ENCODE peak calls at places on chromosome 10, in eight cellular contexts. G is A549, E is ovary, L is stomach, A is uterus, C is testis, I is Peyer's patch, Y is gastrocnemius medialis. V is an unnamed sample.

GRCh38 chr10:21552638-21553037 is 18.6 kb downstream of the MLLT10 start:
- DNase-seq in A (no peak), L (no peak), Y (no peak), G (no peak), E (no peak), C (no peak), I (no peak), V (no peak)

GRCh38 chr10:72243822-72244437 is 27.9 kb upstream of the ASCC1 start:
- DNase-seq in Y (peak; percentile 64), G (peak; percentile 96), A (peak; percentile 83), C (peak; percentile 65), L (peak; percentile 58), I (peak; percentile 70), E (peak; percentile 55), V (no peak)

GRCh38 chr10:97701438-97702064 is 12.0 kb upstream of the MARVELD1 start:
- DNase-seq in E (no peak), I (peak; percentile 78), Y (no peak), A (no peak), C (peak; percentile 70), L (peak; percentile 56), G (peak; percentile 74), V (no peak)

GRCh38 chr10:30199376-30200018 is 140.1 kb upstream of the JCAD start:
- DNase-seq in A (no peak), C (no peak), I (no peak), L (no peak), G (no peak), E (no peak), Y (no peak), V (no peak)

GRCh38 chr10:30386801-30387588 is 37.9 kb upstream of the MTPAP start:
- DNase-seq in E (no peak), A (no peak), I (no peak), C (no peak), G (no peak), L (no peak), Y (no peak), V (no peak)

GRCh38 chr10:112258407-112258806 is 24.8 kb upstream of the TECTB start:
- DNase-seq in G (no peak), E (no peak), Y (no peak), I (no peak), L (no peak), C (no peak), A (no peak), V (no peak)

GRCh38 chr10:71805776-71806705 is 32.7 kb upstream of the VSIR start:
- DNase-seq in G (peak; percentile 22), Y (no peak), L (peak; percentile 64), E (no peak), C (peak; percentile 46), A (no peak), I (peak; percentile 72), V (no peak)

GRCh38 chr10:8473205-8473604 is 418.7 kb downstream of the GATA3 start:
- DNase-seq in G (peak; percentile 6), A (no peak), I (no peak), E (no peak), C (no peak), Y (no peak), L (no peak), V (no peak)

GRCh38 chr10:124339119-124339807 is 79.5 kb downstream of the OAT start:
- DNase-seq in A (no peak), Y (no peak), E (no peak), G (no peak), C (no peak), L (peak; percentile 14), I (peak; percentile 41), V (no peak)

GRCh38 chr10:24971374-24971773 is 19.0 kb upstream of the PRTFDC1 start:
- DNase-seq in Y (no peak), E (no peak), I (no peak), C (no peak), G (no peak), L (no peak), A (no peak), V (no peak)

GRCh38 chr10:24969732-24970330 is 17.4 kb upstream of the PRTFDC1 start:
- DNase-seq in Y (no peak), E (no peak), I (no peak), C (no peak), G (no peak), A (no peak), L (no peak), V (no peak)

GRCh38 chr10:24979685-24980084 is 27.3 kb upstream of the PRTFDC1 start:
- DNase-seq in E (no peak), C (no peak), Y (no peak), I (no peak), L (no peak), G (no peak), A (no peak), V (no peak)

GRCh38 chr10:24973163-24973562 is 20.8 kb upstream of the PRTFDC1 start:
- DNase-seq in E (no peak), G (no peak), A (no peak), Y (no peak), I (no peak), L (no peak), C (no peak), V (no peak)

GRCh38 chr10:24974978-24975377 is 22.6 kb upstream of the PRTFDC1 start:
- DNase-seq in G (peak; percentile 3), A (peak; percentile 50), I (no peak), L (no peak), C (peak; percentile 55), E (peak; percentile 65), Y (peak; percentile 20), V (no peak)
- TF ChIP-seq CTCF in G (no peak), A (no peak), I (no peak), L (no peak), C (no peak), E (peak; percentile 29), Y (no peak), V (no peak)

DNA sequence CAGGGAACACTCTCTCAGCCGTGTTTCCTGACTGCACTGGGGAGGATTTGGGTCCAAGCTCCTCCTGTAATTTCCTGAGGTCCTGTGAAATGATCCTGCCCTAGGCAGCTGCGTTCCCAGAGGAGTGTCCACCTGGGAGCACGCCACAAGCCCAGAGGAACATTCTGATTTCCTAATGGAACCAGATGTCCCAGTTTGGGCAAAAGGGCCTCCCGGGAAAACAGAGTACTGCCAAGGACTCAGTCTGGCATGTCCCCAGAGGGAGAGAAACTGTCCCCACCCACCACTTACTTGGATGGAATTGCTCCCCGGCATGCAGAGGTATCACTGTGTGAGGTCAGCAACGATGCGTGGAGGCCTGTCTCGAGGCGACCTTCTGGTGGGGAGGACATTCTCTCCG is 34.5 kb downstream of the ASB13 start:
- DNase-seq in L (peak; percentile 42), Y (peak; percentile 53), G (no peak), C (peak; percentile 36), I (peak; percentile 68), A (no peak), E (no peak), V (no peak)
- TF ChIP-seq POLR2A in L (no peak), Y (no peak), G (no peak), C (no peak), I (no peak), A (no peak), E (no peak), V (no peak)

DNA sequence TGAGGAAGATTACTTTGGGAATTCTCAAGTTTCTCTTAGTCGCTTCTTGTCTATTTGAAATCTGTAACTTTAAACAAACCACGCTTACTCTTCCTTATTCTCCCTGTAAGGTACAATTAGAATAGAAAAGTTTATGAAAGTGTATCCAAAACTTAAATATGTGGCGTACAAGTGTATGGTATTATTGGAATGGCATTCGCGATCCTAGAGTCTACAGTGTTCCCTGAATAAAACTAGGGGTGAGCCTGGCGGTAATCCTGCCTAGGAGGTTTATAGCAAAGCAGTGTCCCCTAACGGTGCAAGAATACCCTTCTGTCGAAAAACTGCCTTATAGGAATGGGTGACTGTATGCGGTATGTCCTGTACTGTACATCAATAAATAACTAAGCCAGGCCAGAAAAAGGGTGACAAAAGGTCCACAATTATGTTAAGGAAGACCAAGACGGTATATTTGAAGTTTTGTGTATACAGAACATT is 1.2 kb downstream of the TASOR2 start:
- DNase-seq in E (no peak), G (no peak), C (no peak), L (no peak), A (no peak), Y (no peak), I (no peak), V (no peak)
- TF ChIP-seq CTCF in E (no peak), G (no peak), C (no peak), L (no peak), A (no peak), Y (no peak), I (no peak), V (no peak)

DNA sequence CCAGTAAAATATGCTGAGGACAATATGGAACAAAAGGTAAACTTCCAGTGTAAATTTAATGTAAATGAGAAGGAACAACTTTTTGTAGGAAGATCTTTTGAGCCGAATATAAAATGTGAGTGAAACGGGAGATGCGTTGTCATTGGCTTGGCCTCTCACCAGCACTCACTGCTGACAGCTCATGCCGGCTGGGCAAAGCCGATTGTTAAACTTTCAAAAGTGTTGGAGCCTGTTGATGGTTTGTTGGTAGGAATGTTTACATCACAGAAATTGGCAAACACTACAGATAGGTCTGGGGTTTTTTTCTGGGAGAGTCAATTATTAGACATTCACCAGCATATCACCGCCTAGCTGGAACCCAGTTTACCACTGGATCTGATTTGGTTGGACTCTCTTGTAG is 6.1 kb downstream of the PSTK start:
- DNase-seq in A (no peak), Y (no peak), C (no peak), G (no peak), E (no peak), L (no peak), I (no peak), V (no peak)
- TF ChIP-seq POLR2A in A (no peak), Y (no peak), C (no peak), G (no peak), E (no peak), L (no peak), I (no peak), V (no peak)

V was measured in vagina.